ENCODE peak calls at places on chromosome X, in ten cellular contexts. L is lower leg skin, W is uterus, V is K562, Q is ovary, H is H54, X is thyroid gland, C is tibial nerve, R is upper lobe of left lung, K is esophagus squamous epithelium. T is an unnamed sample.

GRCh38 chrX:155612312-155613224 is at the start of gene TMLHE:
- DNase-seq in H (peak; percentile 45), C (peak; percentile 29), W (peak; percentile 55), R (peak; percentile 62), L (peak; percentile 90), Q (peak; percentile 61), X (peak; percentile 78), V (peak; percentile 82), K (no peak), T (peak; percentile 72)

GRCh38 chrX:16589211-16589610 is 60.7 kb upstream of the S100G start:
- DNase-seq in C (peak; percentile 57), H (no peak), Q (no peak), W (no peak), R (no peak), V (no peak), K (no peak), X (no peak), L (no peak), T (no peak)

GRCh38 chrX:139831689-139832456 is 101.0 kb downstream of the ATP11C start:
- DNase-seq in L (no peak), Q (peak; percentile 9), V (no peak), W (no peak), X (no peak), H (peak; percentile 14), C (peak; percentile 33), R (no peak), K (no peak), T (no peak)

GRCh38 chrX:9456250-9457074 is 8.4 kb upstream of the TBL1X start:
- DNase-seq in Q (no peak), R (no peak), C (no peak), X (no peak), K (no peak), W (no peak), L (no peak), V (no peak), H (no peak), T (no peak)

GRCh38 chrX:69045616-69046345 is 119.5 kb downstream of the PJA1 start:
- DNase-seq in W (no peak), L (peak; percentile 70), Q (no peak), C (no peak), R (peak; percentile 7), H (no peak), K (no peak), V (no peak), X (no peak), T (no peak)

GRCh38 chrX:57918750-57919436 is 8.6 kb upstream of the ZXDA start:
- DNase-seq in H (no peak), L (no peak), C (peak; percentile 24), X (peak; percentile 7), W (peak; percentile 21), Q (no peak), K (no peak), R (no peak), V (peak; percentile 22), T (peak; percentile 6)

GRCh38 chrX:45714864-45715263 is 514.2 kb upstream of the DIPK2B start:
- DNase-seq in H (no peak), R (peak; percentile 34), X (peak; percentile 8), Q (no peak), L (no peak), W (no peak), C (no peak), V (no peak), K (no peak), T (no peak)

GRCh38 chrX:7261672-7262332 is 113.8 kb upstream of the PUDP start:
- DNase-seq in Q (no peak), R (no peak), X (no peak), H (no peak), V (no peak), W (no peak), C (no peak), K (no peak), L (no peak), T (no peak)

GRCh38 chrX:104522386-104522785 is 43.6 kb upstream of the IL1RAPL2 start:
- DNase-seq in R (no peak), V (no peak), K (no peak), H (no peak), W (no peak), C (no peak), X (no peak), Q (no peak), L (no peak), T (no peak)

GRCh38 chrX:124501566-124501965 is 155.2 kb downstream of the SH2D1A start:
- DNase-seq in R (no peak), V (no peak), K (no peak), H (no peak), C (no peak), L (no peak), Q (no peak), W (no peak), X (no peak), T (no peak)

GRCh38 chrX:97065973-97066372 is 182.3 kb downstream of the RPA4 start:
- DNase-seq in W (no peak), H (no peak), K (no peak), Q (no peak), R (no peak), L (no peak), C (no peak), V (no peak), X (no peak), T (no peak)

GRCh38 chrX:48897621-48898306 is at the start of the genes PQBP1 and TIMM17B:
- DNase-seq in C (peak; percentile 83), R (peak; percentile 90), Q (peak; percentile 86), K (peak; percentile 47), V (peak; percentile 96), W (peak; percentile 88), L (peak; percentile 97), H (peak; percentile 46), X (peak; percentile 91), T (peak; percentile 96)
- TF ChIP-seq POLR2A in C (peak; percentile 46), R (peak; percentile 74), Q (peak; percentile 86), K (peak; percentile 47), V (peak; percentile 97), W (peak; percentile 83), L (peak; percentile 12), H (peak; percentile 79), X (peak; percentile 85), T (peak; percentile 94)

GRCh38 chrX:37350034-37350365 is 836 bp downstream of the PRRG1 start:
- DNase-seq in V (no peak), R (no peak), X (no peak), C (peak; percentile 5), Q (no peak), W (no peak), L (no peak), H (no peak), K (no peak), T (peak; percentile 6)

GRCh38 chrX:37347420-37347819 is 1.7 kb upstream of the PRRG1 start:
- DNase-seq in R (no peak), K (no peak), C (peak; percentile 4), V (no peak), X (peak; percentile 50), L (no peak), H (no peak), Q (no peak), W (no peak), T (no peak)

GRCh38 chrX:37348237-37349130 is 680 bp upstream of the PRRG1 start:
- DNase-seq in K (no peak), R (no peak), V (no peak), W (no peak), H (no peak), C (no peak), X (peak; percentile 7), Q (no peak), L (no peak), T (no peak)

GRCh38 chrX:37353646-37354045 is 4.5 kb downstream of the PRRG1 start:
- DNase-seq in R (no peak), W (no peak), X (no peak), H (no peak), L (no peak), Q (no peak), K (no peak), C (no peak), V (no peak), T (no peak)

DNA sequence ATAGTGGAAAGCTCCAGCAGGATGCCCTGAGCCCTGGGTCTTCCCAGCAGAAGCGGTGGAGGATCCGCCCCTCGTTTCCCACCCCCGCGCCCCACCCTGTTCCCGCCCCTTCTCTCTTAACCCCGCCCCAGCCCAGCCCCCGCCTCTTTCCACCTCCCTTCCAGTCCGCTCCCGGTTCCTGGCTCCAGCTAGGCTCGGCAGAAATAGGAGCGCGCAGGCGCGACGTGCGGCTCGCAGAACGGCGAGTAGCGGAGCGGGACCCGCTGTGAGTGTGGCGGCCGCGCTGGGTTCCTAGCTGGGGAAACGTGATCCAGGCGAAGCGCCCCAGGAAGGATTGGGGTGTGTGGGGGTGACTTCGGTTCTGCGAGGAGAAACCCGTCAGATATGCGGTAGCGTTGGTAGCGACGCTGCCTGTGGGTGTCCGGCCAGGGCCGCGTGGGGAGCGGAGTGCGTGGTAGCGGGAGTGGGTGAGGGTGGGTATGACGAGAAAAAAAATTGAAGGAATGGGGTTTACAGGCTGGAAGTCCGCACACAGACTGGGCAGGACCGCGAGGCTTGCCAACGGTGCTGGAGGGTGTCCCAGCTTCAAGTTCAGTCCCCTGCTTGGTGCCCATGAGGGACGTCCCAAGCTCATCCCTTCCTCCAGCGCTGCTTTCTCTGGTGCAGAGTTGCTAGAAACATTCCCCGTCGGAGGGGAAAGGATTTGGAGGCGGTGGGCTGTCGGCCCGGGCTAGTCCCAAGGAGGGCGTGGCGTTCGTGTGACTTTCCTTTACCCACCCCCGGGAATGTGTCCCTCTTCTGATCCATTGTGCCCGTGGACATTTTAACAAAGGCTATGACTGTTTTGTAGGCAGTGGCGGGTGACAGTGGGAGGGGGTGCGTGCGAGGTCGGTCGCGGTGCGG is at the start of gene PRRG1:
- DNase-seq in W (peak; percentile 74), V (peak; percentile 83), K (no peak), X (peak; percentile 82), L (peak; percentile 93), Q (peak; percentile 70), C (peak; percentile 43), R (peak; percentile 68), H (peak; percentile 19), T (peak; percentile 63)
- TF ChIP-seq POLR2A in W (peak; percentile 59), V (peak; percentile 79), K (no peak), X (peak; percentile 76), L (no peak), Q (peak; percentile 36), C (peak; percentile 36), R (peak; percentile 41), H (peak; percentile 83), T (no peak)

DNA sequence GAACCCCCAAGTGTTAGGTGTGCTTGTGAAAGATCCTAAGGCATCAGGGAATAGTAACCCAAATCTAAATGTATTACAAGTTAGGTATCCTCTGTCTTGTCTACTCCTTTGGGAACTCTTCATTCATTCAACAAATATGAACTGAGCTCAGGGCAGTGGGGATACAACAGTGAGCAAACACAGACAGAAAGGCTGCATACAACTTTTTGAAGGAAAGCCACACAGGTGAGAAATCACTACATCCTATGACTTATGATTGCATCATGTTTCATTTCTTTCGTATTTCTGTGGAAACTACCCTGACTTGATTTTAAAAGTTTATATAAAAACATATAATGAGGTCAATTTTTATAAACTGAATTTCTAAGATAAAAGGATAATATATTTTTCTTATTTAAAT is 43.2 kb downstream of the BCLAF3 start:
- DNase-seq in X (no peak), C (no peak), V (no peak), W (no peak), K (no peak), R (no peak), L (no peak), Q (no peak), H (no peak), T (no peak)
- TF ChIP-seq POLR2A in X (no peak), C (no peak), V (no peak), W (no peak), K (no peak), R (no peak), L (no peak), Q (no peak), H (no peak), T (no peak)

GRCh38 chrX:129843459-129844306 is at the start of gene ZDHHC9:
- DNase-seq in L (peak; percentile 98), R (peak; percentile 91), W (peak; percentile 88), C (peak; percentile 87), X (peak; percentile 81), Q (peak; percentile 81), K (peak; percentile 4), V (peak; percentile 92), H (peak; percentile 75), T (peak; percentile 90)
- TF ChIP-seq POLR2A in L (no peak), R (peak; percentile 31), W (peak; percentile 37), C (peak; percentile 43), X (peak; percentile 58), Q (peak; percentile 28), K (no peak), V (peak; percentile 70), H (peak; percentile 20), T (peak; percentile 52)

T was measured in erythroblast.